ENCODE peak calls at places on chromosomes 1 and 21, in five cellular contexts. Q is activated T-cell treated with anti-CD3 and anti-CD28 coated beads, Interleukin-2, amount 50 U/mL, for 1 hour; U is cardiac muscle cell; T is stimulated activated CD8-positive, alpha-beta memory T cell treated with anti-CD3 and anti-CD28 coated beads, Interleukin-4, amount 100 ng/mL, for 24 hours; V is HTR-8/SVneo. K is an unnamed sample.

GRCh38 chr1:229987953-229988352 is 79.1 kb upstream of the GALNT2 start:
- DNase-seq in Q (no peak), U (no peak), T (no peak), V (no peak), K (no peak)

GRCh38 chr1:85090225-85090624 is 41.9 kb upstream of the MCOLN3 start:
- DNase-seq in Q (no peak), U (no peak), T (no peak), V (no peak), K (no peak)

GRCh38 chr1:44630116-44630515 is 44.2 kb downstream of the TMEM53 start:
- DNase-seq in Q (no peak), U (no peak), T (no peak), V (no peak), K (no peak)

GRCh38 chr1:235758931-235759330 is 107.8 kb downstream of the LYST start:
- DNase-seq in Q (no peak), U (no peak), T (no peak), V (no peak), K (no peak)

GRCh38 chr1:169484683-169485426 is 889 bp downstream of the SLC19A2 start:
- DNase-seq in Q (peak; percentile 46), U (peak; percentile 51), T (no peak), V (peak; percentile 24), K (no peak)

GRCh38 chr21:46188226-46189212 is 4.3 kb upstream of the SPATC1L start:
- DNase-seq in Q (no peak), U (no peak), T (no peak), V (peak; percentile 75), K (peak; percentile 38)

GRCh38 chr1:11053758-11054137 is 6.1 kb downstream of the SRM start:
- DNase-seq in Q (no peak), U (peak; percentile 74), T (no peak), V (no peak), K (no peak)

GRCh38 chr1:48882020-48882419 is 105.3 kb upstream of the BEND5 start:
- DNase-seq in Q (no peak), U (no peak), T (no peak), V (no peak), K (no peak)

GRCh38 chr21:39313457-39314154 is at the start of gene BRWD1:
- DNase-seq in Q (peak; percentile 85), U (peak; percentile 92), T (peak; percentile 67), V (peak; percentile 64), K (peak; percentile 90)

GRCh38 chr1:204110894-204111633 is 38.1 kb downstream of the SOX13 start:
- DNase-seq in Q (no peak), U (no peak), T (no peak), V (no peak), K (no peak)

GRCh38 chr1:53552981-53553733 is 94.0 kb downstream of the DMRTB1 start:
- DNase-seq in Q (no peak), U (no peak), T (no peak), V (no peak), K (no peak)

GRCh38 chr1:175520186-175520585 is 223.2 kb downstream of the TNR start:
- DNase-seq in Q (no peak), U (no peak), T (no peak), V (no peak), K (no peak)

GRCh38 chr1:71916894-71917293 is 365.4 kb downstream of the NEGR1 start:
- DNase-seq in Q (no peak), U (no peak), T (no peak), V (no peak), K (no peak)

GRCh38 chr1:63124666-63125191 is 197.6 kb upstream of the FOXD3 start:
- DNase-seq in Q (no peak), U (no peak), T (no peak), V (no peak), K (no peak)

GRCh38 chr1:234953655-234954420 is 174.8 kb downstream of the TOMM20 start:
- DNase-seq in Q (no peak), U (no peak), T (no peak), V (no peak), K (no peak)